ENCODE peak calls at places on chromosomes 6 and 20, in five cellular contexts. Y is CD8-positive, alpha-beta T cell; W is right lobe of liver; T is right cardiac atrium; C is SK-N-SH. R is an unnamed sample.

GRCh38 chr6:111092006-111092405 is 4.7 kb downstream of the SLC16A10 start:
- DNase-seq in Y (no peak), W (no peak), T (no peak), C (no peak), R (no peak)

GRCh38 chr20:60136640-60137411 is 178.6 kb downstream of the CDH26 start:
- DNase-seq in Y (no peak), W (no peak), T (no peak), C (no peak), R (no peak)

GRCh38 chr6:40922281-40922680 is 116.7 kb downstream of the UNC5CL start:
- DNase-seq in Y (no peak), W (no peak), T (no peak), C (no peak), R (no peak)

GRCh38 chr6:39003072-39003471 is 45.5 kb upstream of the GLP1R start:
- DNase-seq in Y (no peak), W (no peak), T (no peak), C (no peak), R (no peak)

GRCh38 chr6:6907286-6907685 is 200.5 kb upstream of the RREB1 start:
- DNase-seq in Y (no peak), W (no peak), T (no peak), C (no peak), R (no peak)

GRCh38 chr6:119201486-119201885 is 123.0 kb upstream of the FAM184A start:
- DNase-seq in Y (no peak), W (no peak), T (no peak), C (no peak), R (no peak)

GRCh38 chr6:69096681-69097080 is 461.6 kb downstream of the ADGRB3 start:
- DNase-seq in Y (no peak), W (no peak), T (no peak), C (no peak), R (no peak)

GRCh38 chr20:35968930-35969329 is 540 bp downstream of the CNBD2 start:
- DNase-seq in Y (no peak), W (no peak), T (no peak), C (no peak), R (no peak)

GRCh38 chr6:35146453-35146852 is 5.3 kb upstream of the TCP11 start:
- DNase-seq in Y (no peak), W (peak; percentile 63), T (peak; percentile 41), C (peak; percentile 70), R (no peak)

GRCh38 chr6:143223895-143224294 is 163.2 kb downstream of the AIG1 start:
- DNase-seq in Y (no peak), W (peak; percentile 82), T (peak; percentile 65), C (no peak), R (no peak)

GRCh38 chr6:1487239-1487638 is 97.9 kb downstream of the FOXF2 start:
- DNase-seq in Y (no peak), W (no peak), T (no peak), C (no peak), R (no peak)

GRCh38 chr6:20440291-20440690 is 38.6 kb downstream of the E2F3 start:
- DNase-seq in Y (no peak), W (no peak), T (no peak), C (no peak), R (no peak)

DNA sequence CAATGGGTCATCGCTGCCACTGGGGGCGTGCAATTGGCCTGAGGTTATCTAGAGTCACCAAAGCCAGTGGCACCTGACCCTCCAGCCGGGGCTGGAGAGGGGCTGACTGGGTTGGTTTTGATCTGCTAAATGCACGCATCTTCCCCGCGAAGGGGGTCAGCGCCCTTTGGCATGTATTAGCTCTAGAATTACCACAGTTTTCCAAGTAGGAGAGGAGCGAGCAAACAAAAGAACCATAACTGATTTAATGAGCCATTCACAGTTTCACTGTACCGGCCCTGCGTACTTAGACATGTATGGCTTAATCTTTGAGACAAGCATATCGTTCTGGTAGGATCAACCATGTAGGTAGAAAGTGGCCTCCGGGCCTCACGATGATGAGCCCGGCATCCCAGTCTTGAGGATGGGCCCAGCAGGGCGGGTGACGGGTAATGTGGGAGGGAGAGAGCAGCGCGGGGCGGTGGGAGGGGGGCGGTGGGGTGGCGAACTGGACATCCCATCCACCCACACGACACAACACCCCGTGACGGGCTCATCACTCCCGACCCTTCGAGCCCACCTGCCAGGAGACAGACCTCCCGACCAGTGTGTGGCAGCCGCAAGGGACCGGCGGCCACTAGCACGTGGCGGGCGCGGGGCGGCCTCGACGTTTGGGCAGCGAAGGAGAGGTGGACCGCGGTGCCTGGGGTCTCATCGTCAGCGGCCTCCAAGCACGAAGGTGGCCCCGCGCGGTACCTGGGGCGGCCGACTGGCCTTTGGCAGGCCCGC is 1957.5 kb upstream of the DEFB115 start:
- DNase-seq in Y (no peak), W (no peak), T (no peak), C (no peak), R (no peak)
- H3K9me3 ChIP-seq in Y (no peaks in the 10 kb centered on the region), W (no peaks in the 10 kb centered on the region), T (no peaks in the 10 kb centered on the region), C (no peaks in the 10 kb centered on the region), R (peaks cover 14% of the 10 kb centered on the region)

GRCh38 chr20:64051033-64051452 is 1.6 kb upstream of the SOX18 start:
- DNase-seq in Y (no peak), W (no peak), T (no peak), C (no peak), R (no peak)
- H3K27ac ChIP-seq in Y (no peak overlapping the region), W (peak overlapping the region; percentile 4), T (peak overlapping the region; percentile 57), C (no peak overlapping the region), R (no peak overlapping the region)

DNA sequence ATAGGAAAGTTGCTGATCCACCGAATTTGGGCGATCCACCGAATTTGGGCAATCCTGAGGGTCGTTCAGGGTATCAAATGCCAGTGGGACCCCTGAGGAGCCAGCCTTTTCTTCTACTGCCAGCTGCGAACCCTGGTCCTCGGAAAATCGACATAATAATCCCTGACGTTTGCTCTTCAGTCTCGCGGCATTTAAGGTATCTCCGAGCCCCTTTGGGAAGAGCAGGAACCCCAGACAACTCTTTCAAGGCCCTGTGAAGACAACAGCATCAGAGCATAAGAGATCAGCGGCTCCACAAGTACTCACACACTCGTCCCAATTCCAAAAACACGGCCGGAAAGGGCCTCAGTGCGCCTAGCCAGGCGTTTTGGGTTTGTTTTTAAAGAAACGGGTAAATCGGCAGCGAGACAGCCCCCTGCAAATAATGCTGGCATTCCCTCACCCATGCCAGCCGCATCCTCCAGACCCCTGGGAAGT is 998 bp downstream of the SIM1 start:
- DNase-seq in Y (no peak), W (no peak), T (no peak), C (no peak), R (no peak)
- H3K9me3 ChIP-seq in Y (no peaks in the 10 kb centered on the region), W (no peaks in the 10 kb centered on the region), T (no peaks in the 10 kb centered on the region), C (no peaks in the 10 kb centered on the region), R (no peaks in the 10 kb centered on the region)

DNA sequence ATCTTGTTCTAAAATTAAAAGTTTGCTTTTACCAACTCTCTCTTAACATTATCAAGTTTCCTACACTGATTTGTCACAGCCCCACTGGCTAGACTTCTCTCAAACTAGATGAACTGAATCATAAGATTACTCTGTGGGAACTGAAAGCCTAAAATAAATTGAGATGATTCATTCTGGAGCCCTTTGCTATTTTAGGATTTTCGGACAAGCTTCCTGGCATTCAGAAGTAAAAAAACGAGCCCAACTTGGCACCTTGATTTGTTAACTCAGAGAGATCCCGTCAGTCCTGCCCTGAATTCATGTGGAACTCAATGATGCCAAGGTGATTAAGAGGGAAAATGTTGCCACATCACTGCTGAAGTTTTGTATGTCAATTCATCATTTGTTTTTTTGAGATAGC is 122.0 kb upstream of the NRSN1 start:
- DNase-seq in Y (no peak), W (no peak), T (no peak), C (no peak), R (no peak)
- H3K27ac ChIP-seq in Y (no peak overlapping the region), W (no peak overlapping the region), T (no peak overlapping the region), C (no peak overlapping the region), R (no peak overlapping the region)

DNA sequence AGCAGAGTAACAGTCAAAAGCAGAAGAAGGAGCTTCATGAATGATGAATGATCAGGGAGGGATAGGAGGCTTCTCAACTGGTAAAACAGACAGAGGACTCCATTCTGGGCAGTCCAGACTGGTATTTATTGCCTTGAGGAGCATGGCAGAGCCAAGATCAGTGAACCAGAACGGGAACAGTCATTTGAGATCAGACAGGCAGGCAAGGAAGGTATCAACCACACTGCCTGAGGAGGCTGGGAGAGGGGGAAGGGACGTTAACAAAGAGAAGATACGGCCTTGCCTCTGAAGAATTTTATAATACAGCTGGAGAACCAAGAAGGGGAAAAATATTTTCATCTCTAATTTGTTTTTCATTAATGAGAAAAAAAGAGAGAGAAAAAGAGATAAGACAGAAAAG is at the start of gene DEFB121:
- DNase-seq in Y (no peak), W (no peak), T (no peak), C (no peak), R (no peak)
- H3K9me3 ChIP-seq in Y (no peaks in the 10 kb centered on the region), W (no peaks in the 10 kb centered on the region), T (peaks cover 1% of the 10 kb centered on the region), C (no peaks in the 10 kb centered on the region), R (peaks cover 13% of the 10 kb centered on the region)

R was measured in iPS DF 6.9.